ENCODE peak calls at places on chromosomes 16 and 17, in four cellular contexts. A is mesenteric fat pad, Y is heart left ventricle, D is hippocampal formation. N is an unnamed sample.

GRCh38 chr16:83187404-83187803 is 560.6 kb downstream of the CDH13 start:
- DNase-seq in A (no peak), Y (no peak), D (no peak), N (no peak)

GRCh38 chr17:72386619-72387237 is 265.9 kb downstream of the SOX9 start:
- DNase-seq in A (no peak), Y (no peak), D (no peak), N (no peak)

GRCh38 chr16:19393226-19394074 is 24.2 kb upstream of the TMC5 start:
- DNase-seq in A (no peak), Y (no peak), D (no peak), N (no peak)

GRCh38 chr17:77070888-77071279 is 69.9 kb upstream of the SEC14L1 start:
- DNase-seq in A (no peak), Y (no peak), D (no peak), N (no peak)

GRCh38 chr17:52660692-52661091 is 502.2 kb upstream of the CA10 start:
- DNase-seq in A (no peak), Y (no peak), D (no peak), N (no peak)

GRCh38 chr16:17026600-17027242 is 444.0 kb downstream of the XYLT1 start:
- DNase-seq in A (no peak), Y (no peak), D (no peak), N (no peak)

GRCh38 chr17:31674305-31674704 is 184.7 kb downstream of the COPRS start:
- DNase-seq in A (no peak), Y (no peak), D (no peak), N (no peak)

GRCh38 chr17:56896968-56897359 is 16.9 kb downstream of the TRIM25 start:
- DNase-seq in A (no peak), Y (no peak), D (no peak), N (no peak)

GRCh38 chr17:74761931-74762330 is 13.5 kb downstream of the NHERF1 start:
- DNase-seq in A (no peak), Y (no peak), D (no peak), N (no peak)

GRCh38 chr16:19767497-19767896 is 49.4 kb downstream of the IQCK start:
- DNase-seq in A (no peak), Y (no peak), D (no peak), N (no peak)

GRCh38 chr16:12323007-12323699 is 346.6 kb downstream of the SNX29 start:
- DNase-seq in A (no peak), Y (no peak), D (no peak), N (no peak)

GRCh38 chr16:29684671-29685070 is 5.7 kb downstream of the QPRT start:
- DNase-seq in A (no peak), Y (no peak), D (no peak), N (no peak)

GRCh38 chr17:55441544-55441943 is 19.9 kb upstream of the MMD start:
- DNase-seq in A (no peak), Y (no peak), D (no peak), N (no peak)

GRCh38 chr17:58391302-58391984 is 25.9 kb downstream of the RNF43 start:
- DNase-seq in A (no peak), Y (peak; percentile 29), D (no peak), N (no peak)

GRCh38 chr16:11312718-11313492 is 31.8 kb upstream of the PRM1 start:
- DNase-seq in A (no peak), Y (no peak), D (no peak), N (no peak)

GRCh38 chr16:86567701-86568571 is 1.3 kb downstream of the FOXC2 start:
- DNase-seq in A (peak; percentile 76), Y (no peak), D (no peak), N (no peak)

GRCh38 chr16:86220552-86220951 is 289.8 kb upstream of the FOXF1 start:
- DNase-seq in A (no peak), Y (no peak), D (no peak), N (no peak)

GRCh38 chr17:82590881-82591539 is 57.2 kb downstream of the WDR45B start:
- DNase-seq in A (no peak), Y (no peak), D (no peak), N (no peak)

GRCh38 chr16:87325480-87325879 is 8.3 kb upstream of the C16orf95 start:
- DNase-seq in A (no peak), Y (no peak), D (no peak), N (no peak)

N was measured in anterior cingulate cortex.